ENCODE peak calls at places on chromosomes 6 and 20, in seven cellular contexts. P is Calu3, F is psoas muscle, T is Peyer's patch, U is brain microvascular endothelial cell, K is fibroblast of the aortic adventitia, Y is NB4. G is an unnamed sample.

GRCh38 chr6:25359191-25359861 is 80.2 kb downstream of the CARMIL1 start:
- DNase-seq in P (peak), F (peak), T (no peak), U (peak), K (peak), Y (no peak), G (no peak)

GRCh38 chr6:31592396-31592771 is 422 bp downstream of the NCR3 start:
- DNase-seq in P (no peak), F (no peak), T (no peak), U (no peak), K (no peak), Y (no peak), G (no peak)

GRCh38 chr6:55445648-55446204 is 118.5 kb downstream of the GFRAL start:
- DNase-seq in P (peak), F (no peak), T (no peak), U (peak), K (peak), Y (peak), G (no peak)

GRCh38 chr6:97850458-97851218 is 567.6 kb upstream of the MMS22L start:
- DNase-seq in P (no peak), F (no peak), T (no peak), U (no peak), K (peak), Y (no peak), G (no peak)

GRCh38 chr6:89542081-89542855 is 96.3 kb downstream of the LYRM2 start:
- DNase-seq in P (no peak), F (no peak), T (no peak), U (no peak), K (no peak), Y (no peak), G (no peak)

GRCh38 chr6:165092881-165093595 is 216.4 kb downstream of the C6orf118 start:
- DNase-seq in P (no peak), F (no peak), T (no peak), U (no peak), K (no peak), Y (no peak), G (no peak)

GRCh38 chr20:10877345-10877744 is 203.5 kb upstream of the JAG1 start:
- DNase-seq in P (no peak), F (peak), T (no peak), U (no peak), K (peak), Y (no peak), G (no peak)

GRCh38 chr6:134373282-134373922 is 55.5 kb upstream of the SGK1 start:
- DNase-seq in P (peak), F (no peak), T (peak), U (peak), K (peak), Y (peak), G (no peak)

GRCh38 chr20:63648190-63648589 is 5.0 kb downstream of the STMN3 start:
- DNase-seq in P (no peak), F (no peak), T (no peak), U (no peak), K (no peak), Y (no peak), G (no peak)

GRCh38 chr20:58981564-58982364 is 708 bp downstream of the NELFCD start:
- DNase-seq in P (peak), F (no peak), T (peak), U (no peak), K (peak), Y (peak), G (no peak)

DNA sequence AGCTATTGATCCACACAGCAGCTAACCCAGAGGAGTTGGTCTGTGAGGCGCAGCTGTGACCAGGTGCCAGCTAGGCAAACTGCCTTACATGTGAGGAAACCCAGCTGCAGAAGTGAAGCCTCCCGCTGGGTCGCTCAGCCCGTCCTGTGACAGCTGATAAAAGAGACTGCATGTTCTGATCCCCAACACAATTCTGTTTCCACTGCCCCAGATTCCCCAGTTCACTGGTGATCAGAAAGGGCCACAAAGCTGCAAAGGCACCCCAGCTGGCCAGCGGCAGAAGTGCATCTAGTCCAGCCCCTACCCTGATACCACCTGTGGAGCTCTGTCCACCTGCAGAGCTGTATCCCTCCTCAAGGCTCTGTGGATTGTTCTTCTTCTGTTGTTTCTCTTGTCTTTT is 64.5 kb downstream of the CTNNBL1 start:
- DNase-seq in P (peak), F (no peak), T (peak), U (no peak), K (no peak), Y (peak), G (no peak)
- TF ChIP-seq CTCF in P (peak), F (no peak), T (no peak), U (peak), K (peak), Y (no peak), G (no peak)

GRCh38 chr20:43840382-43841070 is 74.1 kb upstream of the TOX2 start:
- DNase-seq in P (peak), F (no peak), T (no peak), U (no peak), K (peak), Y (peak), G (no peak)
- TF ChIP-seq CTCF in P (peak), F (no peak), T (no peak), U (peak), K (peak), Y (peak), G (no peak)

GRCh38 chr6:5606546-5606945 is 345.2 kb downstream of the FARS2 start:
- DNase-seq in P (no peak), F (no peak), T (no peak), U (no peak), K (peak), Y (no peak), G (no peak)

GRCh38 chr6:5610640-5611039 is 349.3 kb downstream of the FARS2 start:
- DNase-seq in P (no peak), F (no peak), T (no peak), U (no peak), K (no peak), Y (no peak), G (no peak)
- TF ChIP-seq CTCF in P (no peak), F (no peak), T (no peak), U (peak), K (no peak), Y (no peak), G (no peak)

GRCh38 chr6:24100336-24100735 is 25.7 kb upstream of the NRSN1 start:
- DNase-seq in P (no peak), F (no peak), T (no peak), U (no peak), K (no peak), Y (no peak), G (no peak)
- TF ChIP-seq CTCF in P (no peak), F (no peak), T (no peak), U (no peak), K (no peak), Y (no peak), G (no peak)

GRCh38 chr20:2911200-2911599 is 37.9 kb downstream of the PTPRA start:
- DNase-seq in P (no peak), F (no peak), T (no peak), U (no peak), K (peak), Y (no peak), G (no peak)

GRCh38 chr20:2918096-2919049 is 45.1 kb downstream of the PTPRA start:
- DNase-seq in P (no peak), F (no peak), T (no peak), U (no peak), K (no peak), Y (no peak), G (no peak)

GRCh38 chr20:2917266-2917665 is 44.0 kb downstream of the PTPRA start:
- DNase-seq in P (no peak), F (no peak), T (no peak), U (no peak), K (no peak), Y (no peak), G (no peak)

GRCh38 chr20:2909953-2910352 is 36.7 kb downstream of the PTPRA start:
- DNase-seq in P (no peak), F (no peak), T (no peak), U (no peak), K (no peak), Y (no peak), G (no peak)

GRCh38 chr20:2914160-2914559 is 40.9 kb downstream of the PTPRA start:
- DNase-seq in P (peak), F (no peak), T (no peak), U (peak), K (no peak), Y (peak), G (no peak)
- TF ChIP-seq CTCF in P (no peak), F (no peak), T (no peak), U (peak), K (no peak), Y (peak), G (no peak)

GRCh38 chr20:7926767-7927166 is 13.5 kb downstream of the HAO1 start:
- DNase-seq in P (peak), F (no peak), T (no peak), U (peak), K (peak), Y (peak), G (no peak)
- TF ChIP-seq CTCF in P (no peak), F (peak), T (no peak), U (peak), K (peak), Y (peak), G (no peak)